ENCODE peak calls at places on chromosomes 13 and 19, in five cellular contexts. C is H9, H is IMR-90, E is H1, S is mesendoderm. A is an unnamed sample.

GRCh38 chr13:97108535-97108910 is 113.6 kb upstream of the MBNL2 start:
- DNase-seq in E (no peak), H (peak; percentile 49), C (no peak), S (no peak), A (no peak)

GRCh38 chr13:27011661-27012060 is 159.9 kb downstream of the USP12 start:
- DNase-seq in C (peak; percentile 19), S (no peak), H (no peak), E (no peak), A (no peak)

GRCh38 chr13:32791545-32792172 is 205.4 kb downstream of the PDS5B start:
- DNase-seq in H (peak; percentile 35), C (no peak), E (no peak), S (no peak), A (peak; percentile 15)

GRCh38 chr13:77002590-77003190 is 10.8 kb downstream of the CLN5 start:
- DNase-seq in H (peak; percentile 48), E (no peak), C (no peak), S (peak; percentile 53), A (peak; percentile 55)

GRCh38 chr13:113408562-113408961 is 44.6 kb upstream of the GRTP1 start:
- DNase-seq in H (no peak), S (no peak), C (no peak), E (no peak), A (no peak)

GRCh38 chr13:81379183-81379582 is 1038.3 kb upstream of the SPRY2 start:
- DNase-seq in H (no peak), E (no peak), C (no peak), S (no peak), A (no peak)

GRCh38 chr13:36975172-36975571 is 24.0 kb downstream of the ALG5 start:
- DNase-seq in H (no peak), S (peak; percentile 45), E (no peak), C (no peak), A (no peak)

GRCh38 chr13:97226013-97226412 is 3.9 kb downstream of the MBNL2 start:
- DNase-seq in S (no peak), E (no peak), H (no peak), C (no peak), A (no peak)

GRCh38 chr13:75250526-75251183 is 231.3 kb downstream of the TBC1D4 start:
- DNase-seq in S (no peak), C (no peak), E (no peak), H (peak; percentile 83), A (no peak)

GRCh38 chr13:110817143-110817542 is 97.7 kb downstream of the ANKRD10 start:
- DNase-seq in S (no peak), C (no peak), E (no peak), H (no peak), A (peak; percentile 24)

GRCh38 chr19:948842-949496 is 23.1 kb downstream of the ARID3A start:
- DNase-seq in E (no peak), S (no peak), H (no peak), C (no peak), A (no peak)
- H2BK5ac ChIP-seq in E (no peak overlapping the region), S (no peak overlapping the region), H (no peak overlapping the region), C (no peak overlapping the region), A (no peak overlapping the region)

GRCh38 chr19:40799558-40800338 is 757 bp downstream of the EGLN2 start:
- DNase-seq in E (no peak), H (no peak), C (no peak), S (peak; percentile 52), A (peak; percentile 37)
- H2BK5ac ChIP-seq in E (peak overlapping the region; percentile 82), H (peak overlapping the region; percentile 82), C (no peak overlapping the region), S (peak overlapping the region; percentile 62), A (peak overlapping the region; percentile 31)

DNA sequence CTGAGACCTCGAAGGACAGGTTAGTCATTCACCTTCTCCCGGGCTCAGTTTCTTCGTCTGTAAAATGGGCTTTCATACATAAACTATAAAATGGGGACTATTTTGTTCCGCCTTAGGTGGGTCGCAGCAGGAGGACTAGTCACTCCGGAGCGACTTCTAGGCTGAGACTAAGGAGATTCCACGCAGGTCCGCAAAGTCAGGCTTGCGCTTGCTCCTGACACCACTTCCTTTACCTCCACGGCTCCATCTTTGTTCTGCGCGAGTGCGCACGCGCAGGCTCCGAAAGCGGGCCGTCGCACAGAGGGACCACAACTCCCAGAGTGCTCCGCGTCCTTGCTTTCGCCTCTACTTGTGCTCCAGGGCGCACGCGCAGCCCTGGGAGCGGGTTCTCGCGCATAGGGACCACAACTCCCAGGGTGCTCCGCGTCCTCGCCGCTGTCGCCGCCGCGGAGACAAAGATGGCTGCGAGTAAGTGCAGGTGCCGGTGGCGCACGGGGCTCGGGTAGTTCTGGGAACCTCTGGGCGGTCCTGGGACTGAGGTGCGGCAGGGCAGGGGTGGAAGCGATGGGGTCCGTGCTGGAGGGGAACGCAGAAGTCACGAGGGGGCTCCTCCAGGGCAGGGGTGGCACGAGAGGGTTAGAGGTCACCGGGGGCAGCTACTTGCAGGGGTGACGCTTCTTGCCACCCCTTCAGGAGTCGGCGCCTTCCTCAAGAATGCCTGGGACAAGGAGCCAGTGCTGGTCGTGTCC is at the start of gene NDUFA3:
- DNase-seq in C (peak; percentile 99), S (peak; percentile 99), H (peak; percentile 98), E (peak; percentile 96), A (peak; percentile 98)
- H2BK5ac ChIP-seq in C (no peak within 1 kb of the TSS), S (no peak within 1 kb of the TSS), H (peak within 1 kb of the TSS; percentile 44), E (peak within 1 kb of the TSS; percentile 67), A (no peak within 1 kb of the TSS)

GRCh38 chr13:100565291-100565690 is 23.3 kb downstream of the GGACT start:
- DNase-seq in S (no peak), E (no peak), H (no peak), C (no peak), A (no peak)

GRCh38 chr13:100561599-100562204 is 26.9 kb downstream of the GGACT start:
- DNase-seq in H (no peak), C (no peak), E (no peak), S (no peak), A (no peak)

GRCh38 chr13:100566543-100566942 is 22.0 kb downstream of the GGACT start:
- DNase-seq in S (no peak), C (no peak), E (no peak), H (peak; percentile 40), A (no peak)

GRCh38 chr13:100563779-100564178 is 24.8 kb downstream of the GGACT start:
- DNase-seq in E (no peak), H (no peak), C (no peak), S (no peak), A (no peak)

GRCh38 chr13:100564444-100565223 is 24.0 kb downstream of the GGACT start:
- DNase-seq in E (no peak), S (no peak), C (no peak), H (no peak), A (no peak)
- H2BK5ac ChIP-seq in E (no peak overlapping the region), S (no peak overlapping the region), C (no peak overlapping the region), H (no peak overlapping the region), A (no peak overlapping the region)

GRCh38 chr19:928471-929259 is 2.8 kb downstream of the ARID3A start:
- DNase-seq in E (no peak), C (peak; percentile 77), H (no peak), S (no peak), A (peak; percentile 50)
- H2BK5ac ChIP-seq in E (peak overlapping the region; percentile 18), C (no peak overlapping the region), H (no peak overlapping the region), S (no peak overlapping the region), A (no peak overlapping the region)

GRCh38 chr19:39400997-39401548 is 5.6 kb upstream of the ZFP36 start:
- DNase-seq in E (no peak), H (no peak), S (no peak), C (no peak), A (no peak)

GRCh38 chr19:39403331-39404312 is 3.0 kb upstream of the ZFP36 start:
- DNase-seq in C (peak; percentile 87), E (peak; percentile 78), H (peak; percentile 99), S (peak; percentile 96), A (peak; percentile 100)

GRCh38 chr19:39401549-39402416 is 4.9 kb upstream of the ZFP36 start:
- DNase-seq in S (peak; percentile 70), H (peak; percentile 89), C (no peak), E (no peak), A (peak; percentile 94)

GRCh38 chr19:39405261-39405912 is 1.3 kb upstream of the ZFP36 start:
- DNase-seq in E (no peak), S (no peak), C (no peak), H (no peak), A (peak; percentile 52)

GRCh38 chr19:39402417-39403297 is 4.0 kb upstream of the ZFP36 start:
- DNase-seq in C (peak; percentile 91), H (peak; percentile 93), S (peak; percentile 95), E (no peak), A (peak; percentile 96)
- H2BK5ac ChIP-seq in C (no peak overlapping the region), H (peak overlapping the region; percentile 94), S (peak overlapping the region; percentile 86), E (peak overlapping the region; percentile 97), A (peak overlapping the region; percentile 86)

GRCh38 chr19:45164577-45165335 is 4.0 kb upstream of the NKPD1 start:
- DNase-seq in H (peak; percentile 46), C (peak; percentile 96), E (peak; percentile 50), S (peak; percentile 87), A (peak; percentile 79)

GRCh38 chr19:45163156-45163555 is 2.4 kb upstream of the NKPD1 start:
- DNase-seq in H (no peak), S (no peak), E (no peak), C (no peak), A (no peak)

GRCh38 chr19:45162464-45163143 is 1.8 kb upstream of the NKPD1 start:
- DNase-seq in S (no peak), E (no peak), C (no peak), H (no peak), A (no peak)

GRCh38 chr19:45161715-45162463 is 1.1 kb upstream of the NKPD1 start:
- DNase-seq in S (peak; percentile 63), C (peak; percentile 80), H (peak; percentile 28), E (no peak), A (peak; percentile 55)

GRCh38 chr19:45163751-45164150 is 3.0 kb upstream of the NKPD1 start:
- DNase-seq in C (no peak), H (no peak), S (no peak), E (no peak), A (no peak)
- H2BK5ac ChIP-seq in C (no peak overlapping the region), H (no peak overlapping the region), S (no peak overlapping the region), E (no peak overlapping the region), A (no peak overlapping the region)

GRCh38 chr19:56091066-56091490 is 30.0 kb downstream of the ZNF787 start:
- DNase-seq in E (no peak), H (peak; percentile 61), S (no peak), C (no peak), A (peak; percentile 34)

GRCh38 chr19:56089344-56089743 is 31.8 kb downstream of the ZNF787 start:
- DNase-seq in C (no peak), S (no peak), H (no peak), E (no peak), A (no peak)

GRCh38 chr19:56087647-56088346 is 33.3 kb downstream of the ZNF787 start:
- DNase-seq in H (no peak), C (no peak), S (no peak), E (no peak), A (no peak)

GRCh38 chr19:56086671-56087430 is 34.2 kb downstream of the ZNF787 start:
- DNase-seq in H (no peak), C (no peak), S (no peak), E (no peak), A (no peak)

GRCh38 chr19:56088454-56089215 is 32.5 kb downstream of the ZNF787 start:
- DNase-seq in C (no peak), S (no peak), H (no peak), E (no peak), A (no peak)
- H2BK5ac ChIP-seq in C (no peak overlapping the region), S (no peak overlapping the region), H (no peak overlapping the region), E (no peak overlapping the region), A (no peak overlapping the region)

GRCh38 chr13:41610426-41610825 is 153.1 kb downstream of the RGCC start:
- DNase-seq in C (no peak), H (peak; percentile 97), E (no peak), S (no peak), A (no peak)
- H2BK5ac ChIP-seq in C (no peak overlapping the region), H (peak overlapping the region; percentile 93), E (no peak overlapping the region), S (no peak overlapping the region), A (no peak overlapping the region)

GRCh38 chr19:17227798-17228367 is 1.9 kb downstream of the OCEL1 start:
- DNase-seq in E (no peak), S (no peak), C (no peak), H (no peak), A (no peak)
- H2BK5ac ChIP-seq in E (no peak overlapping the region), S (no peak overlapping the region), C (no peak overlapping the region), H (no peak overlapping the region), A (no peak overlapping the region)